ENCODE peak calls at places on chromosomes 7 and 10, in nine cellular contexts. F, X, C, P, H, U, S, B and Y are unnamed samples.

GRCh38 chr7:131225619-131226101 is 102.0 kb upstream of the MKLN1 start:
- DNase-seq in H (peak), P (no peak), X (peak), C (no peak), S (no peak), B (no peak), U (no peak), F (no peak), Y (no peak)

GRCh38 chr10:106508920-106509319 is 655.6 kb downstream of the SORCS1 start:
- DNase-seq in B (no peak), C (no peak), S (no peak), U (no peak), H (no peak), X (no peak), F (no peak), P (no peak), Y (no peak)

GRCh38 chr10:113986316-113986715 is 57.4 kb upstream of the ADRB1 start:
- DNase-seq in C (no peak), H (no peak), P (no peak), B (no peak), F (no peak), U (no peak), S (no peak), X (no peak), Y (no peak)

GRCh38 chr10:112695539-112695938 is 248.5 kb downstream of the VTI1A start:
- DNase-seq in H (no peak), S (no peak), X (no peak), F (no peak), U (no peak), B (no peak), C (no peak), P (no peak), Y (no peak)

GRCh38 chr7:134690614-134691504 is 44.2 kb downstream of the BPGM start:
- DNase-seq in P (no peak), X (peak), C (peak), H (no peak), U (no peak), B (peak), F (no peak), S (peak), Y (no peak)

GRCh38 chr7:155809947-155810606 is 2.2 kb downstream of the SHH start:
- DNase-seq in S (no peak), B (no peak), X (no peak), H (no peak), P (peak), F (no peak), U (no peak), C (no peak), Y (no peak)

GRCh38 chr10:97851341-97852001 is 1.8 kb downstream of the GOLGA7B start:
- DNase-seq in C (no peak), P (peak), F (peak), B (no peak), S (peak), X (peak), U (no peak), H (no peak), Y (no peak)

GRCh38 chr10:82643076-82643475 is 768.1 kb downstream of the NRG3 start:
- DNase-seq in C (no peak), X (no peak), U (no peak), P (no peak), S (no peak), B (no peak), F (no peak), H (no peak), Y (no peak)

GRCh38 chr7:38524786-38525185 is 106.4 kb downstream of the AMPH start:
- DNase-seq in S (no peak), B (no peak), C (no peak), H (no peak), U (no peak), P (no peak), X (no peak), F (no peak), Y (no peak)

GRCh38 chr10:73771722-73772279 is 10.0 kb upstream of the CHCHD1 start:
- DNase-seq in U (peak), F (no peak), S (peak), P (peak), B (no peak), H (peak), C (peak), X (peak), Y (peak)

GRCh38 chr7:51123322-51124021 is 193.1 kb downstream of the COBL start:
- DNase-seq in B (peak), C (peak), U (no peak), F (no peak), H (no peak), P (no peak), S (peak), X (peak), Y (peak)

GRCh38 chr7:2893411-2893861 is 49.3 kb upstream of the GNA12 start:
- DNase-seq in F (no peak), P (no peak), B (no peak), S (no peak), U (no peak), C (no peak), X (no peak), H (no peak), Y (no peak)

GRCh38 chr7:74481458-74482324 is 28.0 kb downstream of the GTF2IRD1 start:
- DNase-seq in X (peak), C (no peak), S (no peak), P (no peak), H (no peak), F (no peak), U (no peak), B (no peak), Y (no peak)

GRCh38 chr7:116200963-116201362 is 9.4 kb upstream of the TES start:
- DNase-seq in S (no peak), P (no peak), C (no peak), F (no peak), H (no peak), U (no peak), B (no peak), X (no peak), Y (no peak)

GRCh38 chr7:156184164-156184563 is 371.9 kb upstream of the SHH start:
- DNase-seq in C (no peak), U (no peak), P (no peak), X (no peak), F (no peak), B (no peak), S (no peak), H (no peak), Y (no peak)

GRCh38 chr7:43884617-43885016 is 15.3 kb upstream of the MRPS24 start:
- DNase-seq in C (no peak), X (no peak), P (no peak), H (no peak), B (no peak), U (no peak), S (no peak), F (no peak), Y (no peak)

GRCh38 chr7:94763268-94763667 is 107.3 kb upstream of the SGCE start:
- DNase-seq in C (no peak), U (no peak), B (no peak), P (no peak), X (no peak), F (no peak), S (no peak), H (no peak), Y (no peak)

GRCh38 chr7:124702385-124702784 is 63.2 kb downstream of the GPR37 start:
- DNase-seq in U (no peak), S (no peak), C (peak), X (no peak), H (no peak), F (no peak), P (no peak), B (no peak), Y (no peak)